ENCODE peak calls at places on chromosomes 16 and 17, in five cellular contexts. One of them, this sample, is unnamed.

GRCh38 chr17:56596741-56597494 is 3.4 kb downstream of the NOG start:
- DNase-seq in stimulated activated CD4-positive, alpha-beta T cell treated with anti-CD3 and anti-CD28 coated beads, Interleukin-4, amount 100 ng/mL, for 24 hours: no peak
- DNase-seq in activated CD8-positive, alpha-beta memory T cell treated with anti-CD3 and anti-CD28 coated beads for 48 hours: no peak
- DNase-seq in substantia nigra: no peak
- DNase-seq in NCI-H1694: peak
- DNase-seq in this sample: peak

GRCh38 chr16:23304620-23305019 is 2.5 kb downstream of the SCNN1B start:
- DNase-seq in substantia nigra: no peak
- DNase-seq in activated CD8-positive, alpha-beta memory T cell treated with anti-CD3 and anti-CD28 coated beads for 48 hours: no peak
- DNase-seq in stimulated activated CD4-positive, alpha-beta T cell treated with anti-CD3 and anti-CD28 coated beads, Interleukin-4, amount 100 ng/mL, for 24 hours: no peak
- DNase-seq in NCI-H1694: no peak
- DNase-seq in this sample: no peak

GRCh38 chr17:14442798-14443553 is 142.1 kb downstream of the HS3ST3B1 start:
- DNase-seq in stimulated activated CD4-positive, alpha-beta T cell treated with anti-CD3 and anti-CD28 coated beads, Interleukin-4, amount 100 ng/mL, for 24 hours: no peak
- DNase-seq in NCI-H1694: no peak
- DNase-seq in substantia nigra: no peak
- DNase-seq in activated CD8-positive, alpha-beta memory T cell treated with anti-CD3 and anti-CD28 coated beads for 48 hours: no peak
- DNase-seq in this sample: no peak

GRCh38 chr17:78559749-78560368 is 17.3 kb downstream of the DNAH17 start:
- DNase-seq in substantia nigra: no peak
- DNase-seq in NCI-H1694: no peak
- DNase-seq in activated CD8-positive, alpha-beta memory T cell treated with anti-CD3 and anti-CD28 coated beads for 48 hours: no peak
- DNase-seq in stimulated activated CD4-positive, alpha-beta T cell treated with anti-CD3 and anti-CD28 coated beads, Interleukin-4, amount 100 ng/mL, for 24 hours: no peak
- DNase-seq in this sample: no peak

GRCh38 chr17:77320501-77321256 is 179.9 kb downstream of the SEC14L1 start:
- DNase-seq in substantia nigra: no peak
- DNase-seq in NCI-H1694: no peak
- DNase-seq in activated CD8-positive, alpha-beta memory T cell treated with anti-CD3 and anti-CD28 coated beads for 48 hours: no peak
- DNase-seq in stimulated activated CD4-positive, alpha-beta T cell treated with anti-CD3 and anti-CD28 coated beads, Interleukin-4, amount 100 ng/mL, for 24 hours: no peak
- DNase-seq in this sample: peak

GRCh38 chr16:12416136-12416787 is 387.4 kb downstream of the CPPED1 start:
- DNase-seq in activated CD8-positive, alpha-beta memory T cell treated with anti-CD3 and anti-CD28 coated beads for 48 hours: no peak
- DNase-seq in substantia nigra: no peak
- DNase-seq in NCI-H1694: no peak
- DNase-seq in stimulated activated CD4-positive, alpha-beta T cell treated with anti-CD3 and anti-CD28 coated beads, Interleukin-4, amount 100 ng/mL, for 24 hours: no peak
- DNase-seq in this sample: no peak

GRCh38 chr16:71338193-71338592 is 20.3 kb upstream of the CALB2 start:
- DNase-seq in stimulated activated CD4-positive, alpha-beta T cell treated with anti-CD3 and anti-CD28 coated beads, Interleukin-4, amount 100 ng/mL, for 24 hours: no peak
- DNase-seq in activated CD8-positive, alpha-beta memory T cell treated with anti-CD3 and anti-CD28 coated beads for 48 hours: no peak
- DNase-seq in substantia nigra: no peak
- DNase-seq in NCI-H1694: no peak
- DNase-seq in this sample: no peak

GRCh38 chr17:42016952-42017865 is at the start of gene DNAJC7:
- DNase-seq in substantia nigra: peak
- DNase-seq in NCI-H1694: peak
- DNase-seq in stimulated activated CD4-positive, alpha-beta T cell treated with anti-CD3 and anti-CD28 coated beads, Interleukin-4, amount 100 ng/mL, for 24 hours: peak
- DNase-seq in activated CD8-positive, alpha-beta memory T cell treated with anti-CD3 and anti-CD28 coated beads for 48 hours: peak
- DNase-seq in this sample: peak

GRCh38 chr16:4882633-4883285 is 35.5 kb downstream of the UBN1 start:
- DNase-seq in NCI-H1694: peak
- DNase-seq in stimulated activated CD4-positive, alpha-beta T cell treated with anti-CD3 and anti-CD28 coated beads, Interleukin-4, amount 100 ng/mL, for 24 hours: no peak
- DNase-seq in substantia nigra: no peak
- DNase-seq in activated CD8-positive, alpha-beta memory T cell treated with anti-CD3 and anti-CD28 coated beads for 48 hours: no peak
- DNase-seq in this sample: no peak

GRCh38 chr17:81904600-81905423 is 2.8 kb downstream of the NPB start:
- DNase-seq in activated CD8-positive, alpha-beta memory T cell treated with anti-CD3 and anti-CD28 coated beads for 48 hours: no peak
- DNase-seq in NCI-H1694: no peak
- DNase-seq in stimulated activated CD4-positive, alpha-beta T cell treated with anti-CD3 and anti-CD28 coated beads, Interleukin-4, amount 100 ng/mL, for 24 hours: no peak
- DNase-seq in substantia nigra: no peak
- DNase-seq in this sample: no peak

GRCh38 chr17:9612016-9612415 is 33.3 kb upstream of the USP43 start:
- DNase-seq in NCI-H1694: no peak
- DNase-seq in stimulated activated CD4-positive, alpha-beta T cell treated with anti-CD3 and anti-CD28 coated beads, Interleukin-4, amount 100 ng/mL, for 24 hours: no peak
- DNase-seq in activated CD8-positive, alpha-beta memory T cell treated with anti-CD3 and anti-CD28 coated beads for 48 hours: no peak
- DNase-seq in substantia nigra: no peak
- DNase-seq in this sample: no peak

This sample was measured in A673.